ENCODE peak calls at places on chromosomes 11 and 22, in eight cellular contexts. C, W, K, Q, O, H, Y and F are unnamed samples.

GRCh38 chr11:102798012-102798746 is at the start of gene MMP1:
- DNase-seq in C (no peak), W (no peak), K (no peak), Q (no peak), O (no peak), H (peak), Y (peak), F (no peak)

GRCh38 chr11:62850911-62851806 is 11.8 kb upstream of the WDR74 start:
- DNase-seq in C (peak), W (no peak), K (no peak), Q (peak), O (no peak), H (no peak), Y (no peak), F (no peak)

GRCh38 chr11:1502168-1502955 is 15.8 kb upstream of the MOB2 start:
- DNase-seq in C (no peak), W (peak), K (no peak), Q (no peak), O (no peak), H (no peak), Y (no peak), F (no peak)

GRCh38 chr11:72642815-72643511 is 31.3 kb downstream of the PDE2A start:
- DNase-seq in C (peak), W (peak), K (peak), Q (peak), O (peak), H (peak), Y (peak), F (no peak)

GRCh38 chr11:14418801-14419417 is 59.9 kb upstream of the RRAS2 start:
- DNase-seq in C (no peak), W (no peak), K (no peak), Q (no peak), O (peak), H (no peak), Y (no peak), F (no peak)

GRCh38 chr22:49298834-49299750 is 528.6 kb downstream of the BRD1 start:
- DNase-seq in C (no peak), W (no peak), K (no peak), Q (peak), O (no peak), H (no peak), Y (no peak), F (peak)

GRCh38 chr11:31160504-31161422 is 208.8 kb downstream of the DCDC1 start:
- DNase-seq in C (peak), W (no peak), K (no peak), Q (no peak), O (peak), H (no peak), Y (no peak), F (no peak)

GRCh38 chr11:124807660-124808270 is 7.6 kb upstream of the MSANTD2 start:
- DNase-seq in C (no peak), W (no peak), K (no peak), Q (no peak), O (no peak), H (no peak), Y (no peak), F (no peak)

GRCh38 chr22:47618180-47618579 is 855.7 kb downstream of the TBC1D22A start:
- DNase-seq in C (no peak), W (no peak), K (no peak), Q (peak), O (no peak), H (no peak), Y (no peak), F (peak)

GRCh38 chr11:12008790-12009616 is 577 bp upstream of the DKK3 start:
- DNase-seq in C (no peak), W (no peak), K (no peak), Q (no peak), O (peak), H (peak), Y (peak), F (peak)

GRCh38 chr22:31891366-31892079 is 52.8 kb upstream of the YWHAH start:
- DNase-seq in C (peak), W (no peak), K (no peak), Q (no peak), O (no peak), H (peak), Y (peak), F (no peak)

GRCh38 chr22:35215993-35216392 is 41.3 kb upstream of the HMGXB4 start:
- DNase-seq in C (no peak), W (no peak), K (no peak), Q (no peak), O (no peak), H (no peak), Y (no peak), F (no peak)

GRCh38 chr11:18064035-18064434 is 18.0 kb upstream of the TPH1 start:
- DNase-seq in C (no peak), W (peak), K (no peak), Q (no peak), O (no peak), H (no peak), Y (no peak), F (no peak)

GRCh38 chr11:113540416-113541330 is 65.5 kb upstream of the DRD2 start:
- DNase-seq in C (no peak), W (no peak), K (no peak), Q (no peak), O (no peak), H (no peak), Y (no peak), F (no peak)

GRCh38 chr11:35154960-35155359 is 16.0 kb downstream of the CD44 start:
- DNase-seq in C (no peak), W (no peak), K (no peak), Q (no peak), O (no peak), H (no peak), Y (no peak), F (no peak)

GRCh38 chr11:2214527-2215229 is 43.1 kb upstream of the TH start:
- DNase-seq in C (no peak), W (no peak), K (no peak), Q (peak), O (no peak), H (no peak), Y (no peak), F (peak)

GRCh38 chr11:128882451-128882850 is 8.7 kb upstream of the KCNJ5 start:
- DNase-seq in C (no peak), W (no peak), K (no peak), Q (no peak), O (no peak), H (no peak), Y (no peak), F (no peak)

GRCh38 chr22:46875089-46875488 is 112.6 kb downstream of the TBC1D22A start:
- DNase-seq in C (no peak), W (no peak), K (no peak), Q (no peak), O (no peak), H (peak), Y (no peak), F (no peak)

GRCh38 chr11:115990004-115990447 is 485.8 kb upstream of the CADM1 start:
- DNase-seq in C (no peak), W (no peak), K (no peak), Q (peak), O (no peak), H (no peak), Y (no peak), F (no peak)

GRCh38 chr11:6431861-6432260 is 8.9 kb downstream of the HPX start:
- DNase-seq in C (no peak), W (no peak), K (no peak), Q (no peak), O (peak), H (no peak), Y (peak), F (no peak)

GRCh38 chr22:20464912-20465758 is 27.5 kb upstream of the SCARF2 start:
- DNase-seq in C (no peak), W (no peak), K (no peak), Q (peak), O (no peak), H (no peak), Y (no peak), F (no peak)

GRCh38 chr11:898540-899190 is 11.9 kb downstream of the CHID1 start:
- DNase-seq in C (no peak), W (peak), K (no peak), Q (no peak), O (peak), H (peak), Y (no peak), F (no peak)

GRCh38 chr11:121961228-121961860 is 154.7 kb downstream of the BLID start:
- DNase-seq in C (no peak), W (no peak), K (no peak), Q (no peak), O (peak), H (peak), Y (no peak), F (no peak)

GRCh38 chr11:104361975-104362374 is 198.0 kb upstream of the PDGFD start:
- DNase-seq in C (no peak), W (no peak), K (no peak), Q (no peak), O (no peak), H (no peak), Y (no peak), F (no peak)

GRCh38 chr11:90124371-90124770 is 10.1 kb upstream of the NAALAD2 start:
- DNase-seq in C (no peak), W (no peak), K (no peak), Q (no peak), O (peak), H (no peak), Y (no peak), F (no peak)

GRCh38 chr22:20672732-20673131 is 101.2 kb upstream of the SERPIND1 start:
- DNase-seq in C (no peak), W (no peak), K (no peak), Q (no peak), O (no peak), H (no peak), Y (no peak), F (no peak)

GRCh38 chr22:30459206-30460052 is 12.4 kb downstream of the SEC14L3 start:
- DNase-seq in C (peak), W (no peak), K (no peak), Q (no peak), O (peak), H (peak), Y (peak), F (no peak)

GRCh38 chr11:32489464-32489863 is 54.1 kb upstream of the WT1 start:
- DNase-seq in C (no peak), W (no peak), K (no peak), Q (no peak), O (peak), H (no peak), Y (no peak), F (no peak)

GRCh38 chr11:114040706-114041211 is 18.8 kb upstream of the ZBTB16 start:
- DNase-seq in C (no peak), W (no peak), K (no peak), Q (no peak), O (peak), H (peak), Y (peak), F (no peak)

GRCh38 chr11:113373981-113374560 is 13.5 kb upstream of the ANKK1 start:
- DNase-seq in C (no peak), W (no peak), K (no peak), Q (no peak), O (no peak), H (peak), Y (no peak), F (no peak)

GRCh38 chr11:129286813-129287212 is 88.8 kb upstream of the BARX2 start:
- DNase-seq in C (no peak), W (no peak), K (no peak), Q (no peak), O (no peak), H (peak), Y (no peak), F (no peak)

GRCh38 chr11:7490054-7490453 is 4.7 kb downstream of the OLFML1 start:
- DNase-seq in C (no peak), W (no peak), K (no peak), Q (no peak), O (peak), H (peak), Y (peak), F (no peak)

GRCh38 chr11:12802418-12803085 is 128.3 kb downstream of the TEAD1 start:
- DNase-seq in C (no peak), W (peak), K (peak), Q (no peak), O (peak), H (peak), Y (peak), F (no peak)

GRCh38 chr22:49968313-49968830 is 7.8 kb downstream of the PIM3 start:
- DNase-seq in C (peak), W (peak), K (no peak), Q (peak), O (no peak), H (no peak), Y (no peak), F (peak)

GRCh38 chr11:2465201-2466068 is 20.6 kb downstream of the KCNQ1 start:
- DNase-seq in C (no peak), W (peak), K (no peak), Q (peak), O (no peak), H (no peak), Y (no peak), F (peak)

GRCh38 chr11:13030857-13031256 is 21.7 kb downstream of the RASSF10 start:
- DNase-seq in C (no peak), W (peak), K (peak), Q (no peak), O (no peak), H (no peak), Y (no peak), F (no peak)

GRCh38 chr22:46758867-46759290 is 3.6 kb upstream of the TBC1D22A start:
- DNase-seq in C (peak), W (peak), K (no peak), Q (peak), O (peak), H (peak), Y (peak), F (no peak)

GRCh38 chr11:47056261-47056915 is 119.8 kb downstream of the CSTPP1 start:
- DNase-seq in C (no peak), W (no peak), K (no peak), Q (no peak), O (peak), H (peak), Y (peak), F (no peak)

GRCh38 chr11:65743928-65744698 is 23.5 kb upstream of the RNASEH2C start:
- DNase-seq in C (peak), W (peak), K (no peak), Q (no peak), O (peak), H (peak), Y (peak), F (no peak)
- TF ChIP-seq CTCF in C (peak), W (no peak), K (no peak), Q (no peak), O (peak), H (peak), Y (peak), F (no peak)

GRCh38 chr11:19656140-19656541 is 56.5 kb upstream of the NAV2 start:
- DNase-seq in C (no peak), W (no peak), K (no peak), Q (no peak), O (no peak), H (no peak), Y (no peak), F (no peak)
- TF ChIP-seq CTCF in C (no peak), W (no peak), K (no peak), Q (no peak), O (no peak), H (no peak), Y (no peak), F (no peak)

DNA sequence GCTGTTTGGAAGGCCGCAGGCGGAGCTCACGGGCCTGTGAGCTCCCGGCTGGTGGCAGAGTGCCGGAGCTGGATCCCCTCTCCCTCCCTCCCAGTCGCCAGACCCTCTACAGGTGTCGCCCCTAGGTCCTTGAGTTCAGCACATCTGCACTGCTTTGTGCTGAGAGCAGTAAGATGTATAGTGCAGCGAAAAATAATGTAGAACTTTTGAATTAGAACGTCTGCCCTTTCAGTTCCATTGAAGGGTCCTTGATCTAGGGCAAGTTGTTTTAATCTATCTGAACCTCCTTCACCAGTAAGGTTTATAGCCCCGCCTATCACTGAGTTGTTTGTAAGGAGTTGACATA is 389 bp downstream of the ANKRD49 start:
- DNase-seq in C (no peak), W (no peak), K (no peak), Q (no peak), O (no peak), H (peak), Y (no peak), F (no peak)
- TF ChIP-seq CTCF in C (no peak), W (no peak), K (no peak), Q (no peak), O (no peak), H (no peak), Y (no peak), F (no peak)

DNA sequence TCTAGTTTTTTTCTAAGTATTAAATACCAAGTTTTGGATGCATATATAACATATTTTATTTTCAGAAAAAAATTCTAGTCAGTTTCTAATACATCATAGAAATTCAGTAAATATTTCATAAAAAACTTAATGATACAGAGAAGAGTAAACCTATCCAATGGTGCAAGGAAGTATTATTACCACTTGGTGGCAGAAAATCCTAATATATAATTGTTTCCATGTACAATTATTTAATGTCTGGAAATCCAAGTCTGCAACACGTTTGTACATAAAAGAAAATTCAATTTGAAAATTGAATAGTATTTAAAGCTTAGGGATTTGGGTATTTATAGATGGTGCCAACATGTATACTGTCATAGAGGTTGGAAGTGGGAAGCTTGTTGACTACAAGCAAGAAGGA is 127.0 kb downstream of the TRPC6 start:
- DNase-seq in C (peak), W (no peak), K (no peak), Q (no peak), O (peak), H (peak), Y (peak), F (no peak)
- TF ChIP-seq CTCF in C (peak), W (no peak), K (no peak), Q (peak), O (no peak), H (peak), Y (peak), F (peak)

GRCh38 chr11:111476961-111477360 is 35.2 kb downstream of the BTG4 start:
- DNase-seq in C (no peak), W (no peak), K (no peak), Q (no peak), O (no peak), H (no peak), Y (no peak), F (no peak)

GRCh38 chr11:111476366-111476765 is 35.8 kb downstream of the BTG4 start:
- DNase-seq in C (no peak), W (no peak), K (no peak), Q (no peak), O (no peak), H (peak), Y (no peak), F (no peak)

GRCh38 chr11:111472228-111472627 is 40.0 kb downstream of the BTG4 start:
- DNase-seq in C (no peak), W (no peak), K (no peak), Q (no peak), O (no peak), H (no peak), Y (no peak), F (no peak)

GRCh38 chr11:111477898-111478297 is 34.3 kb downstream of the BTG4 start:
- DNase-seq in C (no peak), W (no peak), K (no peak), Q (no peak), O (no peak), H (no peak), Y (no peak), F (no peak)

DNA sequence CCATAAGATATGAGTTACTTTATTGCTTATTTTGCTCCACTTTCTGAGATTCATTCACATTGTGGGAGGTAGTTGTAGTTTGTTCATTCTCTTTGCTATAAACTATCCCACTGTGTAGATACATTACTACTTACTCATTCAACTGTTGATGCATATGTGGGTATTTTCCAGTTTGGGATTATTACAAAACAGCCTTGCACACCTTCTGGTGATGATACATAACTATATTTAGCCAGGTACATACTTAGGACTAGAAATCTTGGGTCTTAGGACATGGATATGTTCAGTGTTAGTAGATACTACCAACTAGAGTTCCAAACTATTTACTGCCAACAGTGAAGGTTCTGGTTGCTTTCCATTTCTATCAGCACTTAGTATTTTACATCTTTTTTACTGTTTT is 37.8 kb downstream of the BTG4 start:
- DNase-seq in C (no peak), W (no peak), K (no peak), Q (no peak), O (no peak), H (no peak), Y (no peak), F (no peak)
- TF ChIP-seq CTCF in C (no peak), W (no peak), K (no peak), Q (no peak), O (no peak), H (no peak), Y (no peak), F (no peak)

DNA sequence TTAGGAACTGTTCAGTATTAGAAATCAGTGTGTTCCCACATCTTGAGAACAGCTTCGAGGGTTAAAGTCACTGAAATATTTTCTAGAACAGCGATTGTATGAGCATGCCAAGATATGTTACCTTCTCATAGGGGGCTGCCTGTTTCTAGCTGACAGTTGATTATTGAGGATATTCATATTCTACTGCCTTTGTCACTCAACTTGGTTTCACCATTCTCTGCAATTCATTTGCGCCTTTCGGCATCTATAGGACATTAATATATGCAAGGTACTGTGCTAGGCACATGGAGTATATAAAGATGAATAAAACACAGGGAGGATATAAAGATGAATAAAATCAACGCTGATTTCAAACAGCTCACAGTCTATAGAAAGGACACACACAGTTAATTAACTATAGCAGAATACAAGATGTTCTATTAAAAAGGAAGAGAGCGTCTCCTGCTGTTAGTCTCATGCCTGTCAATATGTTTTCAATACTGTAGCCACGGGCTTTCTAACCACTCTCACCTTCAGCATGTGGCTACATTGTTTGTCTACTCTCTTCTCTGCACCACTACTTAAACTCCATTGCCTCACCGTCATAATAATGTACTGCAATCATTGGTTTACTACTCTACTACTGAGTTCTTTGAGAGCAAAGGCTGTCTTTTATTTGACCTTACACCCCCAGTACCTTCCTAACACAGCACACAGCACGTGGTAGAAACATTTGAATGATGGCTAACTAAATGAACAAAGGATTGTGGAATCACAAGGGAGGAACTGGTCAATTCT is 81.9 kb downstream of the RAB30 start:
- DNase-seq in C (no peak), W (no peak), K (no peak), Q (no peak), O (no peak), H (no peak), Y (no peak), F (no peak)
- TF ChIP-seq CTCF in C (no peak), W (no peak), K (no peak), Q (no peak), O (no peak), H (no peak), Y (no peak), F (no peak)